ENCODE peak calls at places on chromosome 4, in five cellular contexts. R, Z, V, J and F are unnamed samples.

GRCh38 chr4:1763550-1764080 is 29.5 kb upstream of the FGFR3 start:
- DNase-seq in R (no peak), Z (no peak), V (peak), J (peak), F (peak)

GRCh38 chr4:138107023-138107422 is 135.1 kb downstream of the SLC7A11 start:
- DNase-seq in R (no peak), Z (no peak), V (no peak), J (no peak), F (no peak)

GRCh38 chr4:8005814-8006215 is 66.2 kb upstream of the AFAP1 start:
- DNase-seq in R (no peak), Z (no peak), V (no peak), J (no peak), F (no peak)

GRCh38 chr4:19883841-19884240 is 367.9 kb upstream of the SLIT2 start:
- DNase-seq in R (no peak), Z (no peak), V (no peak), J (peak), F (no peak)

GRCh38 chr4:184792950-184793555 is 32.7 kb downstream of the ACSL1 start:
- DNase-seq in R (no peak), Z (no peak), V (no peak), J (peak), F (no peak)

GRCh38 chr4:53507671-53508286 is 83.5 kb downstream of the LNX1 start:
- DNase-seq in R (no peak), Z (no peak), V (no peak), J (no peak), F (peak)

GRCh38 chr4:48065587-48066052 is 49.0 kb downstream of the NIPAL1 start:
- DNase-seq in R (no peak), Z (no peak), V (no peak), J (no peak), F (no peak)

GRCh38 chr4:54256491-54257167 is 27.5 kb downstream of the PDGFRA start:
- DNase-seq in R (no peak), Z (no peak), V (no peak), J (no peak), F (no peak)

GRCh38 chr4:41339812-41340809 is 83.4 kb downstream of the UCHL1 start:
- DNase-seq in R (no peak), Z (no peak), V (no peak), J (peak), F (no peak)

GRCh38 chr4:139054791-139055376 is 39.3 kb downstream of the NOCT start:
- DNase-seq in R (no peak), Z (no peak), V (no peak), J (peak), F (no peak)

GRCh38 chr4:154332681-154333421 is 158.7 kb downstream of the DCHS2 start:
- DNase-seq in R (no peak), Z (no peak), V (no peak), J (no peak), F (no peak)

GRCh38 chr4:1727117-1728031 is 6.1 kb downstream of the TACC3 start:
- DNase-seq in R (no peak), Z (peak), V (no peak), J (peak), F (no peak)

GRCh38 chr4:111230265-111230664 is 607.4 kb upstream of the PITX2 start:
- DNase-seq in R (no peak), Z (no peak), V (no peak), J (peak), F (no peak)

GRCh38 chr4:99131378-99131777 is 12.7 kb downstream of the ADH4 start:
- DNase-seq in R (no peak), Z (no peak), V (no peak), J (no peak), F (no peak)

GRCh38 chr4:80173387-80173786 is 23.9 kb upstream of the PRDM8 start:
- DNase-seq in R (no peak), Z (no peak), V (peak), J (peak), F (no peak)

GRCh38 chr4:82084747-82085146 is 289.0 kb downstream of the HNRNPD start:
- DNase-seq in R (no peak), Z (peak), V (no peak), J (no peak), F (no peak)

GRCh38 chr4:183503497-183504063 is 1.3 kb upstream of the ING2 start:
- DNase-seq in R (no peak), Z (no peak), V (no peak), J (no peak), F (no peak)

GRCh38 chr4:155604718-155605601 is 61.7 kb upstream of the GUCY1A1 start:
- DNase-seq in R (no peak), Z (no peak), V (no peak), J (peak), F (no peak)

GRCh38 chr4:91840359-91840758 is 463.4 kb upstream of the GRID2 start:
- DNase-seq in R (no peak), Z (no peak), V (no peak), J (no peak), F (peak)

GRCh38 chr4:23956601-23957364 is 66.9 kb upstream of the PPARGC1A start:
- DNase-seq in R (no peak), Z (no peak), V (no peak), J (peak), F (no peak)

GRCh38 chr4:26076896-26077295 is 162.9 kb downstream of the SMIM20 start:
- DNase-seq in R (no peak), Z (no peak), V (no peak), J (peak), F (no peak)

GRCh38 chr4:86218721-86219481 is 141.0 kb downstream of the MAPK10 start:
- DNase-seq in R (no peak), Z (peak), V (no peak), J (peak), F (no peak)

GRCh38 chr4:162988530-162988929 is 178.2 kb downstream of the NAF1 start:
- DNase-seq in R (no peak), Z (no peak), V (no peak), J (no peak), F (no peak)

GRCh38 chr4:26297219-26297618 is 23.6 kb upstream of the RBPJ start:
- DNase-seq in R (no peak), Z (no peak), V (no peak), J (no peak), F (no peak)

GRCh38 chr4:107937040-107937439 is 5.7 kb downstream of the CYP2U1 start:
- DNase-seq in R (no peak), Z (no peak), V (no peak), J (no peak), F (no peak)

GRCh38 chr4:107755841-107756356 is 35.9 kb upstream of the PAPSS1 start:
- DNase-seq in R (no peak), Z (no peak), V (no peak), J (no peak), F (no peak)

GRCh38 chr4:170705907-170706306 is 616.2 kb upstream of the AADAT start:
- DNase-seq in R (no peak), Z (no peak), V (no peak), J (peak), F (no peak)

GRCh38 chr4:154399259-154399974 is 92.2 kb downstream of the DCHS2 start:
- DNase-seq in R (no peak), Z (no peak), V (no peak), J (peak), F (no peak)

GRCh38 chr4:142262956-142263355 is 583.1 kb downstream of the INPP4B start:
- DNase-seq in R (no peak), Z (no peak), V (no peak), J (no peak), F (no peak)

GRCh38 chr4:166042510-166043055 is 169.5 kb downstream of the TLL1 start:
- DNase-seq in R (no peak), Z (no peak), V (no peak), J (no peak), F (no peak)

GRCh38 chr4:81631958-81632439 is 160.3 kb upstream of the RASGEF1B start:
- DNase-seq in R (no peak), Z (no peak), V (peak), J (peak), F (no peak)

GRCh38 chr4:102696763-102697162 is 64.0 kb downstream of the MANBA start:
- DNase-seq in R (no peak), Z (no peak), V (no peak), J (no peak), F (no peak)

GRCh38 chr4:82621212-82621611 is 59.4 kb upstream of the TMEM150C start:
- DNase-seq in R (no peak), Z (no peak), V (no peak), J (no peak), F (no peak)

GRCh38 chr4:154622598-154622997 is 10.1 kb upstream of the FGG start:
- DNase-seq in R (no peak), Z (no peak), V (peak), J (peak), F (peak)

GRCh38 chr4:118395057-118395679 is 42.4 kb upstream of the PRSS12 start:
- DNase-seq in R (no peak), Z (no peak), V (no peak), J (no peak), F (no peak)